ENCODE peak calls at places on chromosome 18, in seven cellular contexts. Z is fibroblast of lung, O is H9, E is endothelial cell of umbilical vein, Y is H1, W is neuronal stem cell, I is SK-N-SH. A is an unnamed sample.

GRCh38 chr18:54157646-54158045 is 66.8 kb downstream of the MBD2 start:
- DNase-seq in Z (no peak), O (no peak), E (no peak), Y (no peak), W (no peak), I (no peak), A (no peak)

GRCh38 chr18:23095463-23095862 is 39.8 kb upstream of the CABLES1 start:
- DNase-seq in Z (no peak), O (no peak), E (no peak), Y (no peak), W (no peak), I (no peak), A (no peak)

GRCh38 chr18:12325726-12326245 is 17.7 kb downstream of the TUBB6 start:
- DNase-seq in Z (no peak), O (no peak), E (no peak), Y (no peak), W (no peak), I (no peak), A (no peak)

GRCh38 chr18:46939998-46940571 is 22.7 kb downstream of the KATNAL2 start:
- DNase-seq in Z (no peak), O (no peak), E (no peak), Y (no peak), W (no peak), I (no peak), A (no peak)

GRCh38 chr18:23619388-23619873 is 33.1 kb upstream of the NPC1 start:
- DNase-seq in Z (peak; percentile 32), O (no peak), E (peak; percentile 20), Y (no peak), W (peak; percentile 6), I (no peak), A (peak; percentile 40)

GRCh38 chr18:51988277-51988676 is 351.7 kb upstream of the DCC start:
- DNase-seq in Z (no peak), O (no peak), E (no peak), Y (no peak), W (peak; percentile 14), I (no peak), A (no peak)

GRCh38 chr18:79846936-79847557 is 49.3 kb downstream of the KCNG2 start:
- DNase-seq in Z (no peak), O (no peak), E (no peak), Y (peak; percentile 27), W (no peak), I (no peak), A (no peak)

GRCh38 chr18:33761363-33761762 is 183.3 kb downstream of the ASXL3 start:
- DNase-seq in Z (peak; percentile 36), O (no peak), E (peak; percentile 26), Y (no peak), W (no peak), I (peak; percentile 27), A (peak; percentile 42)

GRCh38 chr18:49685231-49685942 is 123.5 kb downstream of the LIPG start:
- DNase-seq in Z (peak; percentile 51), O (no peak), E (peak; percentile 96), Y (no peak), W (no peak), I (no peak), A (peak; percentile 54)

GRCh38 chr18:73520229-73520628 is 627.4 kb downstream of the FBXO15 start:
- DNase-seq in Z (no peak), O (peak; percentile 72), E (no peak), Y (peak; percentile 73), W (peak; percentile 12), I (peak; percentile 2), A (no peak)

GRCh38 chr18:9926223-9926894 is 12.5 kb downstream of the VAPA start:
- DNase-seq in Z (no peak), O (no peak), E (no peak), Y (no peak), W (no peak), I (no peak), A (no peak)
- H3K27ac ChIP-seq in Z (no peak overlapping the region), O (no peak overlapping the region), E (no peak overlapping the region), Y (peak overlapping the region; percentile 38), W (no peak overlapping the region), I (no peak overlapping the region), A (no peak overlapping the region)

GRCh38 chr18:48409591-48410094 is 460 bp upstream of the ZBTB7C start:
- DNase-seq in Z (peak; percentile 19), O (peak; percentile 44), E (peak; percentile 12), Y (peak; percentile 71), W (no peak), I (peak; percentile 71), A (no peak)
- H3K9ac ChIP-seq in Z (no peak overlapping the region), O (no peak overlapping the region), E (no peak overlapping the region), Y (no peak overlapping the region), W (peak overlapping the region; percentile 65), I (no peak overlapping the region), A (peak overlapping the region; percentile 75)

DNA sequence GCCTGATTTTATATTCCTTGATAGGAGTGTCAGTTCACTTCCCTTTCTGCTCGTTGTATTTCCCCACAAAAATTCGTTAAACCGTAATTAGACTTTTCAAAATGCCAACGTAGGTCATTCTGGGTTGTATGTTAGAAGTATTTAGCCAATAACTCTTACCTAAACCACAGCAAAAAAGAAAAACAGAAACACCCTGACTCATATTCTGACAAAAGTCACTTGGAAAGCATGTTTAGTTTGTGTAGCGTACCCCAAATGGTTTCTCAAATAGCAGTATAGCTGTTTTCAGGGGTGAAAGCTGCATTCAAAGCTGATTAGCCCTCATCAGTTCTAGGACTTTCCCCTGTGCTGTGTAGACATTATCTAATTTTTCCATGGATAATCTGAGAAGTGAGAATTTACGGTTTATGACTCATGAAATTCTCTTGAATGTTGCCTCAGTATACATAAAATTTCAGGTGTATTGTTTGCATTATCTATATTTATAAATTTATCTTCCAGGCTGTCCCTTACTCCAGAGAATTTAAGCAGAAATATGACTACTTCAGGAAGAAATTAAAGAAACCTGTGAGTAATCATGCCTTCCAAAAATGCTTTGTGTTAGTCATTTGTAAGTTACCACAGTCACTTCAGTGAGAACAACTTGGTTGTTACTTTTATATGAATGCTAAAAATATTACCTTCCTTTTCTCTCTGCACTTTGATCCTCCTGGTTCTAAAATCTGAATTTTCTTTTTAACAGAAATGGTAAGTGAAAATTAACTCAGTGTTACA is 264.9 kb downstream of the ALPK2 start:
- DNase-seq in Z (peak; percentile 80), O (no peak), E (no peak), Y (no peak), W (no peak), I (no peak), A (peak; percentile 29)
- H3K27ac ChIP-seq in Z (no peak overlapping the region), O (no peak overlapping the region), E (no peak overlapping the region), Y (no peak overlapping the region), W (no peak overlapping the region), I (no peak overlapping the region), A (peak overlapping the region; percentile 22)

DNA sequence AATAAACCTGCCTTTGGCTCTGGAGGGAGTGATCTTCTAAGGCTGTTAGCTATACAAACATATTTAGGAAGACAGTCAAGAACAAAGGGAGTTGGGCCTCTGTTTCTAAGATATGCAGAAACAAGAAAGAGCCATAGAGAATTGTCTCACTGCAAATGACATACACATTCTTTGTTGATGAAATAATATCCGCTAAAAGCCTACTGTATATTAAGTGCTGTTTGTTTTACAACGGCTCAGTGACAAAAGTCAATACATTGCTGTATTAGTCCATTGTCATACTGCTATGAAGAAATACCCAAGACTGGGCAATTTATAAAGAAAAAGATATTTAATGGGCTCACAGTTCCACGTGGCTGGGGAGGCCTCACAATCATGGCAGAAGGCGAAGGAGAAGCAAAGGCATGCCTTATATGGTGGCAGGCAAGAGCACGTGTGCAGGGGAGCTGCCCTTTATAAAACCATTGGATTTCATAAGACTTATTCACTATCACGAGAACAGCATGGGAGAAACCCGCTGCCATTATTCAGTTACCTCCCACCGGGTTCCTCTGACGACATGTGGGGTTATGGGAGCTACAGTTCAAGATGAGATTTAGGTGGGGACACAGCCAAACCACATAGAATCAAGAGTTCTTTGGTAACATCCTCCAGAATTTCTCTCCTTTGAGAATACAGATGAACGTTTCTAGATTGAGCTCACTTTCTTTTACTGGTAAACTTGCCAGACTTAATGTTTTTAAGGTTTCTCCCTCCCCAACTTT is 157.8 kb downstream of the PIK3C3 start:
- DNase-seq in Z (peak; percentile 4), O (no peak), E (no peak), Y (no peak), W (no peak), I (no peak), A (no peak)
- H3K9ac ChIP-seq in Z (no peak overlapping the region), O (no peak overlapping the region), E (no peak overlapping the region), Y (no peak overlapping the region), W (no peak overlapping the region), I (no peak overlapping the region), A (peak overlapping the region; percentile 72)

GRCh38 chr18:13889661-13890060 is 25.7 kb downstream of the MC2R start:
- DNase-seq in Z (peak; percentile 56), O (no peak), E (no peak), Y (no peak), W (no peak), I (no peak), A (no peak)
- H3K27ac ChIP-seq in Z (no peak overlapping the region), O (no peak overlapping the region), E (no peak overlapping the region), Y (no peak overlapping the region), W (no peak overlapping the region), I (no peak overlapping the region), A (no peak overlapping the region)

DNA sequence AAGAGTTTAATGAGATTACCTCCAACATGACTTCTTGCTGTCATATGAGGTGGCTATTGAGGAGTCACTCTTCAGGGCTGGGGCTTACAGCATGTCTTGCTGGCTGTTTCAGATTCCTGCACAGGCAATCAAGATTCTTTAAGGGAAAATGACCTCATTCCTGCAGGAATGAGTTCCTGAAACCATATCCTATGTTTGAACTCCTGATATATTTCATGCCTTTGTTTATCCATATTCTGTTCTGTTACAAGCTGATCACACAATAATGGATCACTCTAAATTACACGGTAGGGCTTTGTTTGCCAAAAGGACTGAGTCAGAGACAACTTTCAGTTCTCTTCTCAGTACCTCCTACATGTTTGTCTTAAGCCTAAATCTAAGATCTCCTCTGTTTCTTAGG is 879.8 kb upstream of the PIK3C3 start:
- DNase-seq in Z (peak; percentile 98), O (no peak), E (peak; percentile 62), Y (no peak), W (no peak), I (no peak), A (peak; percentile 72)
- H3K9ac ChIP-seq in Z (no peak overlapping the region), O (no peak overlapping the region), E (no peak overlapping the region), Y (no peak overlapping the region), W (no peak overlapping the region), I (peak overlapping the region; percentile 21), A (no peak overlapping the region)

A was measured in mesenchymal stem cell.